ENCODE peak calls at places on chromosomes 3 and 15, in seven cellular contexts. One of them, this sample, is unnamed. For H3K4me1, the result is how much of the 10 kb centered on the place peaks cover.

GRCh38 chr15:100349696-100350433 is 8.1 kb upstream of the ADAMTS17 start:
- DNase-seq in fibroblast of lung: peak
- DNase-seq in lower lobe of right lung: peak
- DNase-seq in right atrium auricular region: peak
- DNase-seq in uterus: peak
- DNase-seq in tibial nerve: peak
- DNase-seq in mucosa of descending colon: peak
- DNase-seq in this sample: peak

GRCh38 chr3:23094890-23095462 is 108.2 kb upstream of the UBE2E2 start:
- DNase-seq in fibroblast of lung: peak
- DNase-seq in lower lobe of right lung: no peak
- DNase-seq in right atrium auricular region: no peak
- DNase-seq in uterus: no peak
- DNase-seq in tibial nerve: no peak
- DNase-seq in mucosa of descending colon: no peak
- DNase-seq in this sample: no peak

GRCh38 chr3:121869731-121870130 is 24.5 kb upstream of the SLC15A2 start:
- DNase-seq in fibroblast of lung: no peak
- DNase-seq in lower lobe of right lung: no peak
- DNase-seq in right atrium auricular region: no peak
- DNase-seq in uterus: no peak
- DNase-seq in tibial nerve: no peak
- DNase-seq in mucosa of descending colon: no peak
- DNase-seq in this sample: no peak

GRCh38 chr15:40081691-40082194 is 26.9 kb downstream of the BMF start:
- DNase-seq in fibroblast of lung: peak
- DNase-seq in lower lobe of right lung: peak
- DNase-seq in right atrium auricular region: peak
- DNase-seq in uterus: peak
- DNase-seq in tibial nerve: peak
- DNase-seq in mucosa of descending colon: peak
- DNase-seq in this sample: no peak

GRCh38 chr3:81947359-81947758 is 185.9 kb upstream of the GBE1 start:
- DNase-seq in fibroblast of lung: no peak
- DNase-seq in lower lobe of right lung: no peak
- DNase-seq in right atrium auricular region: no peak
- DNase-seq in uterus: no peak
- DNase-seq in tibial nerve: no peak
- DNase-seq in mucosa of descending colon: no peak
- DNase-seq in this sample: no peak

GRCh38 chr3:61199843-61200242 is 51.4 kb downstream of the FHIT start:
- DNase-seq in fibroblast of lung: no peak
- DNase-seq in lower lobe of right lung: no peak
- DNase-seq in right atrium auricular region: no peak
- DNase-seq in uterus: no peak
- DNase-seq in tibial nerve: no peak
- DNase-seq in mucosa of descending colon: no peak
- DNase-seq in this sample: no peak

GRCh38 chr3:53846134-53846850 is at the start of the genes CHDH and IL17RB:
- DNase-seq in fibroblast of lung: peak
- DNase-seq in lower lobe of right lung: peak
- DNase-seq in right atrium auricular region: no peak
- DNase-seq in uterus: peak
- DNase-seq in tibial nerve: no peak
- DNase-seq in mucosa of descending colon: peak
- DNase-seq in this sample: no peak

GRCh38 chr3:54817628-54818027 is 110.2 kb downstream of the LRTM1 start:
- DNase-seq in fibroblast of lung: peak
- DNase-seq in lower lobe of right lung: no peak
- DNase-seq in right atrium auricular region: no peak
- DNase-seq in uterus: no peak
- DNase-seq in tibial nerve: no peak
- DNase-seq in mucosa of descending colon: no peak
- DNase-seq in this sample: no peak

GRCh38 chr3:32945136-32945535 is 6.3 kb upstream of the CCR4 start:
- DNase-seq in fibroblast of lung: peak
- DNase-seq in lower lobe of right lung: no peak
- DNase-seq in right atrium auricular region: no peak
- DNase-seq in uterus: no peak
- DNase-seq in tibial nerve: no peak
- DNase-seq in mucosa of descending colon: no peak
- DNase-seq in this sample: no peak

GRCh38 chr15:67834593-67835348 is 5.1 kb downstream of the RNU6-1 start:
- DNase-seq in fibroblast of lung: no peak
- DNase-seq in lower lobe of right lung: no peak
- DNase-seq in right atrium auricular region: no peak
- DNase-seq in uterus: no peak
- DNase-seq in tibial nerve: no peak
- DNase-seq in mucosa of descending colon: no peak
- DNase-seq in this sample: no peak

GRCh38 chr3:128094295-128095151 is 29.1 kb downstream of the RUVBL1 start:
- DNase-seq in fibroblast of lung: peak
- DNase-seq in lower lobe of right lung: no peak
- DNase-seq in right atrium auricular region: no peak
- DNase-seq in uterus: no peak
- DNase-seq in tibial nerve: no peak
- DNase-seq in mucosa of descending colon: no peak
- DNase-seq in this sample: no peak

GRCh38 chr3:74119221-74119620 is 494.5 kb upstream of the PDZRN3 start:
- DNase-seq in fibroblast of lung: no peak
- DNase-seq in lower lobe of right lung: no peak
- DNase-seq in right atrium auricular region: no peak
- DNase-seq in uterus: no peak
- DNase-seq in tibial nerve: no peak
- DNase-seq in mucosa of descending colon: no peak
- DNase-seq in this sample: no peak

GRCh38 chr3:44065311-44065710 is 176.4 kb upstream of the TOPAZ1 start:
- DNase-seq in fibroblast of lung: no peak
- DNase-seq in lower lobe of right lung: no peak
- DNase-seq in right atrium auricular region: no peak
- DNase-seq in uterus: no peak
- DNase-seq in tibial nerve: no peak
- DNase-seq in mucosa of descending colon: no peak
- DNase-seq in this sample: no peak

GRCh38 chr3:68070186-68070585 is 415.8 kb upstream of the SUCLG2 start:
- DNase-seq in fibroblast of lung: no peak
- DNase-seq in lower lobe of right lung: no peak
- DNase-seq in right atrium auricular region: no peak
- DNase-seq in uterus: no peak
- DNase-seq in tibial nerve: no peak
- DNase-seq in mucosa of descending colon: no peak
- DNase-seq in this sample: no peak

GRCh38 chr3:174440350-174440716 is 418.8 kb upstream of the NAALADL2 start:
- DNase-seq in fibroblast of lung: peak
- DNase-seq in lower lobe of right lung: peak
- DNase-seq in right atrium auricular region: no peak
- DNase-seq in uterus: peak
- DNase-seq in tibial nerve: no peak
- DNase-seq in mucosa of descending colon: peak
- DNase-seq in this sample: no peak

GRCh38 chr3:128555098-128555825 is 62.3 kb upstream of the GATA2 start:
- DNase-seq in fibroblast of lung: no peak
- DNase-seq in lower lobe of right lung: peak
- DNase-seq in right atrium auricular region: no peak
- DNase-seq in uterus: peak
- DNase-seq in tibial nerve: no peak
- DNase-seq in mucosa of descending colon: no peak
- DNase-seq in this sample: no peak

GRCh38 chr15:22960587-22960986 is 19.6 kb downstream of the CYFIP1 start:
- DNase-seq in fibroblast of lung: no peak
- DNase-seq in lower lobe of right lung: no peak
- DNase-seq in right atrium auricular region: no peak
- DNase-seq in uterus: no peak
- DNase-seq in tibial nerve: no peak
- DNase-seq in mucosa of descending colon: no peak
- DNase-seq in this sample: no peak

GRCh38 chr3:185528481-185529009 is 23.8 kb downstream of the LIPH start:
- DNase-seq in fibroblast of lung: no peak
- DNase-seq in lower lobe of right lung: no peak
- DNase-seq in right atrium auricular region: no peak
- DNase-seq in uterus: no peak
- DNase-seq in tibial nerve: no peak
- DNase-seq in mucosa of descending colon: no peak
- DNase-seq in this sample: no peak

GRCh38 chr3:107753494-107753893 is 230.7 kb downstream of the BBX start:
- DNase-seq in fibroblast of lung: peak
- DNase-seq in lower lobe of right lung: no peak
- DNase-seq in right atrium auricular region: no peak
- DNase-seq in uterus: no peak
- DNase-seq in tibial nerve: no peak
- DNase-seq in mucosa of descending colon: peak
- DNase-seq in this sample: no peak

GRCh38 chr3:128287161-128287560 is 133.9 kb downstream of the EEFSEC start:
- DNase-seq in fibroblast of lung: no peak
- DNase-seq in lower lobe of right lung: no peak
- DNase-seq in right atrium auricular region: peak
- DNase-seq in uterus: no peak
- DNase-seq in tibial nerve: no peak
- DNase-seq in mucosa of descending colon: no peak
- DNase-seq in this sample: no peak

GRCh38 chr3:49122022-49122421 is 1.4 kb upstream of the USP19 start:
- DNase-seq in fibroblast of lung: no peak
- DNase-seq in lower lobe of right lung: no peak
- DNase-seq in right atrium auricular region: no peak
- DNase-seq in uterus: no peak
- DNase-seq in tibial nerve: no peak
- DNase-seq in mucosa of descending colon: no peak
- DNase-seq in this sample: no peak

GRCh38 chr15:29835301-29835700 is 13.0 kb upstream of the TJP1 start:
- DNase-seq in fibroblast of lung: peak
- DNase-seq in lower lobe of right lung: no peak
- DNase-seq in right atrium auricular region: no peak
- DNase-seq in uterus: no peak
- DNase-seq in tibial nerve: no peak
- DNase-seq in mucosa of descending colon: no peak
- DNase-seq in this sample: no peak

GRCh38 chr3:32186097-32186496 is 52.4 kb upstream of the CMTM8 start:
- DNase-seq in fibroblast of lung: no peak
- DNase-seq in lower lobe of right lung: no peak
- DNase-seq in right atrium auricular region: no peak
- DNase-seq in uterus: no peak
- DNase-seq in tibial nerve: no peak
- DNase-seq in mucosa of descending colon: no peak
- DNase-seq in this sample: no peak

GRCh38 chr3:46359748-46360509 is 6.0 kb downstream of the CCR2 start:
- DNase-seq in fibroblast of lung: peak
- DNase-seq in lower lobe of right lung: no peak
- DNase-seq in right atrium auricular region: no peak
- DNase-seq in uterus: no peak
- DNase-seq in tibial nerve: no peak
- DNase-seq in mucosa of descending colon: no peak
- DNase-seq in this sample: no peak

GRCh38 chr3:10361375-10361774 is 40.5 kb upstream of the SEC13 start:
- DNase-seq in fibroblast of lung: no peak
- DNase-seq in lower lobe of right lung: peak
- DNase-seq in right atrium auricular region: no peak
- DNase-seq in uterus: no peak
- DNase-seq in tibial nerve: no peak
- DNase-seq in mucosa of descending colon: no peak
- DNase-seq in this sample: no peak

GRCh38 chr3:197736010-197736490 is 654 bp downstream of the RUBCN start:
- DNase-seq in fibroblast of lung: no peak
- DNase-seq in lower lobe of right lung: no peak
- DNase-seq in right atrium auricular region: no peak
- DNase-seq in uterus: no peak
- DNase-seq in tibial nerve: no peak
- DNase-seq in mucosa of descending colon: peak
- DNase-seq in this sample: no peak

GRCh38 chr3:197733042-197733441 is 3.7 kb downstream of the RUBCN start:
- DNase-seq in fibroblast of lung: no peak
- DNase-seq in lower lobe of right lung: no peak
- DNase-seq in right atrium auricular region: no peak
- DNase-seq in uterus: no peak
- DNase-seq in tibial nerve: no peak
- DNase-seq in mucosa of descending colon: no peak
- DNase-seq in this sample: no peak

GRCh38 chr3:197734667-197735318 is 1.9 kb downstream of the RUBCN start:
- DNase-seq in fibroblast of lung: no peak
- DNase-seq in lower lobe of right lung: no peak
- DNase-seq in right atrium auricular region: no peak
- DNase-seq in uterus: no peak
- DNase-seq in tibial nerve: no peak
- DNase-seq in mucosa of descending colon: peak
- DNase-seq in this sample: no peak

GRCh38 chr3:197730200-197730599 is 6.5 kb downstream of the RUBCN start:
- DNase-seq in fibroblast of lung: peak
- DNase-seq in lower lobe of right lung: no peak
- DNase-seq in right atrium auricular region: no peak
- DNase-seq in uterus: no peak
- DNase-seq in tibial nerve: no peak
- DNase-seq in mucosa of descending colon: no peak
- DNase-seq in this sample: no peak
- H3K4me1 ChIP-seq in fibroblast of lung: under half
- H3K4me1 ChIP-seq in lower lobe of right lung: under half
- H3K4me1 ChIP-seq in right atrium auricular region: under half
- H3K4me1 ChIP-seq in uterus: under half
- H3K4me1 ChIP-seq in tibial nerve: under half
- H3K4me1 ChIP-seq in mucosa of descending colon: under half
- H3K4me1 ChIP-seq in this sample: under half

GRCh38 chr15:86183765-86184491 is 104.3 kb downstream of the AGBL1 start:
- DNase-seq in fibroblast of lung: peak
- DNase-seq in lower lobe of right lung: no peak
- DNase-seq in right atrium auricular region: no peak
- DNase-seq in uterus: no peak
- DNase-seq in tibial nerve: no peak
- DNase-seq in mucosa of descending colon: no peak
- DNase-seq in this sample: no peak

DNA sequence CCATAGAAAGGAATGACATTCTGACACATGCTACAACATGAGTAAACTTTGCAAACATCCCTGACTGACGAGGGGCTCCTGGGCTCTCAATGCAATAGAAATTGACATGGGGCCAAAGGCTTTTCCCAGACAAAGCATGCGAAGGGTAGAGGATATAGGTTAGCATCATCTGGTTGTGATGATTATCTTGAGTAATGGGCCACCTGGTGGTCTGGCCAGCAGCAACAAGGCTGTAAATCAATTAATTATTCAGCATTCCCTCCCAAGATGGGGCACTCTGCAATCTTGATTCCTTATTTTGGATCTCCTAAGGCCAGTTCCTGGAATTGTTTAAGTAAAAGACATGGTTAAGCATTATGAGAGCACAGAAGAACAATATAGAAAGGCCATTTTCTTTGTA is 99.2 kb downstream of the AGBL1 start:
- DNase-seq in fibroblast of lung: no peak
- DNase-seq in lower lobe of right lung: no peak
- DNase-seq in right atrium auricular region: no peak
- DNase-seq in uterus: no peak
- DNase-seq in tibial nerve: no peak
- DNase-seq in mucosa of descending colon: no peak
- DNase-seq in this sample: no peak
- TF ChIP-seq CTCF in fibroblast of lung: no peak
- TF ChIP-seq CTCF in lower lobe of right lung: no peak
- TF ChIP-seq CTCF in right atrium auricular region: no peak
- TF ChIP-seq CTCF in uterus: no peak
- TF ChIP-seq CTCF in tibial nerve: no peak
- TF ChIP-seq CTCF in mucosa of descending colon: no peak
- TF ChIP-seq CTCF in this sample: no peak

GRCh38 chr3:11553436-11554235 is 90.1 kb downstream of the VGLL4 start:
- DNase-seq in fibroblast of lung: no peak
- DNase-seq in lower lobe of right lung: peak
- DNase-seq in right atrium auricular region: peak
- DNase-seq in uterus: no peak
- DNase-seq in tibial nerve: peak
- DNase-seq in mucosa of descending colon: no peak
- DNase-seq in this sample: no peak
- H3K4me1 ChIP-seq in fibroblast of lung: under half
- H3K4me1 ChIP-seq in lower lobe of right lung: under half
- H3K4me1 ChIP-seq in right atrium auricular region: under half
- H3K4me1 ChIP-seq in uterus: under half
- H3K4me1 ChIP-seq in tibial nerve: half or more
- H3K4me1 ChIP-seq in mucosa of descending colon: under half
- H3K4me1 ChIP-seq in this sample: under half

GRCh38 chr3:98039322-98040024 is 4.4 kb upstream of the GABRR3 start:
- DNase-seq in fibroblast of lung: peak
- DNase-seq in lower lobe of right lung: no peak
- DNase-seq in right atrium auricular region: peak
- DNase-seq in uterus: peak
- DNase-seq in tibial nerve: no peak
- DNase-seq in mucosa of descending colon: peak
- DNase-seq in this sample: no peak
- TF ChIP-seq CTCF in fibroblast of lung: peak
- TF ChIP-seq CTCF in lower lobe of right lung: peak
- TF ChIP-seq CTCF in right atrium auricular region: peak
- TF ChIP-seq CTCF in uterus: peak
- TF ChIP-seq CTCF in tibial nerve: peak
- TF ChIP-seq CTCF in mucosa of descending colon: peak
- TF ChIP-seq CTCF in this sample: peak

This sample was measured in esophagus squamous epithelium.